ENCODE peak calls at places on chromosomes 16 and 17, in eight cellular contexts. One of them, this sample, is unnamed.

GRCh38 chr16:65336169-65336568 is 214.3 kb upstream of the CDH11 start:
- DNase-seq in neural crest cell: no peak
- DNase-seq in MM.1S: no peak
- DNase-seq in psoas muscle: no peak
- DNase-seq in progenitor cell of endocrine pancreas: no peak
- DNase-seq in foreskin fibroblast: peak
- DNase-seq in GM06990: no peak
- DNase-seq in activated CD8-positive, alpha-beta T cell treated with anti-CD3 and anti-CD28 coated beads for 36 hours: no peak
- DNase-seq in this sample: no peak

GRCh38 chr17:35099929-35100328 is 19.7 kb downstream of the RAD51D start:
- DNase-seq in progenitor cell of endocrine pancreas: no peak
- DNase-seq in activated CD8-positive, alpha-beta T cell treated with anti-CD3 and anti-CD28 coated beads for 36 hours: no peak
- DNase-seq in MM.1S: no peak
- DNase-seq in GM06990: no peak
- DNase-seq in psoas muscle: no peak
- DNase-seq in foreskin fibroblast: no peak
- DNase-seq in neural crest cell: no peak
- DNase-seq in this sample: no peak

GRCh38 chr16:54987081-54987480 is 56.4 kb downstream of the IRX5 start:
- DNase-seq in GM06990: no peak
- DNase-seq in progenitor cell of endocrine pancreas: no peak
- DNase-seq in neural crest cell: no peak
- DNase-seq in MM.1S: no peak
- DNase-seq in activated CD8-positive, alpha-beta T cell treated with anti-CD3 and anti-CD28 coated beads for 36 hours: no peak
- DNase-seq in foreskin fibroblast: no peak
- DNase-seq in psoas muscle: no peak
- DNase-seq in this sample: no peak

GRCh38 chr17:67559381-67559966 is 158.3 kb upstream of the NOL11 start:
- DNase-seq in activated CD8-positive, alpha-beta T cell treated with anti-CD3 and anti-CD28 coated beads for 36 hours: peak
- DNase-seq in foreskin fibroblast: no peak
- DNase-seq in progenitor cell of endocrine pancreas: no peak
- DNase-seq in neural crest cell: no peak
- DNase-seq in GM06990: no peak
- DNase-seq in psoas muscle: no peak
- DNase-seq in MM.1S: peak
- DNase-seq in this sample: no peak

GRCh38 chr17:7124923-7125322 is 10.3 kb upstream of the ASGR2 start:
- DNase-seq in activated CD8-positive, alpha-beta T cell treated with anti-CD3 and anti-CD28 coated beads for 36 hours: no peak
- DNase-seq in neural crest cell: no peak
- DNase-seq in progenitor cell of endocrine pancreas: no peak
- DNase-seq in MM.1S: no peak
- DNase-seq in foreskin fibroblast: no peak
- DNase-seq in psoas muscle: no peak
- DNase-seq in GM06990: no peak
- DNase-seq in this sample: no peak

GRCh38 chr17:9934354-9934753 is 29.3 kb upstream of the RCVRN start:
- DNase-seq in psoas muscle: no peak
- DNase-seq in foreskin fibroblast: no peak
- DNase-seq in activated CD8-positive, alpha-beta T cell treated with anti-CD3 and anti-CD28 coated beads for 36 hours: no peak
- DNase-seq in progenitor cell of endocrine pancreas: no peak
- DNase-seq in MM.1S: no peak
- DNase-seq in neural crest cell: no peak
- DNase-seq in GM06990: no peak
- DNase-seq in this sample: no peak

GRCh38 chr17:36935681-36936454 is 1.4 kb upstream of the LHX1 start:
- DNase-seq in psoas muscle: no peak
- DNase-seq in MM.1S: no peak
- DNase-seq in activated CD8-positive, alpha-beta T cell treated with anti-CD3 and anti-CD28 coated beads for 36 hours: no peak
- DNase-seq in neural crest cell: no peak
- DNase-seq in foreskin fibroblast: no peak
- DNase-seq in progenitor cell of endocrine pancreas: no peak
- DNase-seq in GM06990: no peak
- DNase-seq in this sample: no peak

GRCh38 chr17:82399601-82400101 is 18.5 kb upstream of the HEXD start:
- DNase-seq in neural crest cell: no peak
- DNase-seq in progenitor cell of endocrine pancreas: no peak
- DNase-seq in GM06990: no peak
- DNase-seq in psoas muscle: no peak
- DNase-seq in MM.1S: no peak
- DNase-seq in foreskin fibroblast: peak
- DNase-seq in activated CD8-positive, alpha-beta T cell treated with anti-CD3 and anti-CD28 coated beads for 36 hours: no peak
- DNase-seq in this sample: no peak

GRCh38 chr17:20046629-20047028 is 37.5 kb downstream of the SPECC1 start:
- DNase-seq in neural crest cell: no peak
- DNase-seq in GM06990: no peak
- DNase-seq in progenitor cell of endocrine pancreas: no peak
- DNase-seq in foreskin fibroblast: no peak
- DNase-seq in psoas muscle: no peak
- DNase-seq in activated CD8-positive, alpha-beta T cell treated with anti-CD3 and anti-CD28 coated beads for 36 hours: no peak
- DNase-seq in MM.1S: no peak
- DNase-seq in this sample: no peak

GRCh38 chr17:27415090-27415795 is 41.0 kb upstream of the KSR1 start:
- DNase-seq in psoas muscle: no peak
- DNase-seq in MM.1S: no peak
- DNase-seq in activated CD8-positive, alpha-beta T cell treated with anti-CD3 and anti-CD28 coated beads for 36 hours: no peak
- DNase-seq in progenitor cell of endocrine pancreas: no peak
- DNase-seq in foreskin fibroblast: no peak
- DNase-seq in GM06990: no peak
- DNase-seq in neural crest cell: no peak
- DNase-seq in this sample: no peak

GRCh38 chr16:66471696-66472393 is 44.8 kb downstream of the BEAN1 start:
- DNase-seq in MM.1S: no peak
- DNase-seq in GM06990: no peak
- DNase-seq in progenitor cell of endocrine pancreas: no peak
- DNase-seq in neural crest cell: no peak
- DNase-seq in activated CD8-positive, alpha-beta T cell treated with anti-CD3 and anti-CD28 coated beads for 36 hours: no peak
- DNase-seq in psoas muscle: no peak
- DNase-seq in foreskin fibroblast: no peak
- DNase-seq in this sample: peak

GRCh38 chr16:53098526-53099317 is 43.9 kb downstream of the CHD9 start:
- DNase-seq in GM06990: peak
- DNase-seq in neural crest cell: no peak
- DNase-seq in progenitor cell of endocrine pancreas: no peak
- DNase-seq in activated CD8-positive, alpha-beta T cell treated with anti-CD3 and anti-CD28 coated beads for 36 hours: peak
- DNase-seq in MM.1S: peak
- DNase-seq in foreskin fibroblast: peak
- DNase-seq in psoas muscle: peak
- DNase-seq in this sample: peak

GRCh38 chr17:78225088-78225865 is 6.2 kb upstream of the TMEM235 start:
- DNase-seq in progenitor cell of endocrine pancreas: no peak
- DNase-seq in foreskin fibroblast: no peak
- DNase-seq in psoas muscle: no peak
- DNase-seq in neural crest cell: no peak
- DNase-seq in GM06990: no peak
- DNase-seq in MM.1S: no peak
- DNase-seq in activated CD8-positive, alpha-beta T cell treated with anti-CD3 and anti-CD28 coated beads for 36 hours: no peak
- DNase-seq in this sample: no peak

GRCh38 chr16:69476920-69477418 is 52.5 kb downstream of the CYB5B start:
- DNase-seq in psoas muscle: no peak
- DNase-seq in foreskin fibroblast: peak
- DNase-seq in MM.1S: no peak
- DNase-seq in activated CD8-positive, alpha-beta T cell treated with anti-CD3 and anti-CD28 coated beads for 36 hours: no peak
- DNase-seq in progenitor cell of endocrine pancreas: no peak
- DNase-seq in GM06990: no peak
- DNase-seq in neural crest cell: no peak
- DNase-seq in this sample: no peak

GRCh38 chr17:80730739-80731138 is 186.1 kb downstream of the RPTOR start:
- DNase-seq in neural crest cell: no peak
- DNase-seq in psoas muscle: no peak
- DNase-seq in MM.1S: no peak
- DNase-seq in foreskin fibroblast: no peak
- DNase-seq in activated CD8-positive, alpha-beta T cell treated with anti-CD3 and anti-CD28 coated beads for 36 hours: no peak
- DNase-seq in GM06990: no peak
- DNase-seq in progenitor cell of endocrine pancreas: no peak
- DNase-seq in this sample: no peak

GRCh38 chr16:14490281-14490680 is 139.8 kb downstream of the PARN start:
- DNase-seq in activated CD8-positive, alpha-beta T cell treated with anti-CD3 and anti-CD28 coated beads for 36 hours: no peak
- DNase-seq in GM06990: no peak
- DNase-seq in foreskin fibroblast: no peak
- DNase-seq in psoas muscle: no peak
- DNase-seq in neural crest cell: no peak
- DNase-seq in MM.1S: no peak
- DNase-seq in progenitor cell of endocrine pancreas: no peak
- DNase-seq in this sample: no peak

GRCh38 chr17:76707985-76708807 is 2.6 kb downstream of the MXRA7 start:
- DNase-seq in psoas muscle: peak
- DNase-seq in GM06990: no peak
- DNase-seq in progenitor cell of endocrine pancreas: peak
- DNase-seq in foreskin fibroblast: no peak
- DNase-seq in activated CD8-positive, alpha-beta T cell treated with anti-CD3 and anti-CD28 coated beads for 36 hours: no peak
- DNase-seq in MM.1S: no peak
- DNase-seq in neural crest cell: peak
- DNase-seq in this sample: no peak

DNA sequence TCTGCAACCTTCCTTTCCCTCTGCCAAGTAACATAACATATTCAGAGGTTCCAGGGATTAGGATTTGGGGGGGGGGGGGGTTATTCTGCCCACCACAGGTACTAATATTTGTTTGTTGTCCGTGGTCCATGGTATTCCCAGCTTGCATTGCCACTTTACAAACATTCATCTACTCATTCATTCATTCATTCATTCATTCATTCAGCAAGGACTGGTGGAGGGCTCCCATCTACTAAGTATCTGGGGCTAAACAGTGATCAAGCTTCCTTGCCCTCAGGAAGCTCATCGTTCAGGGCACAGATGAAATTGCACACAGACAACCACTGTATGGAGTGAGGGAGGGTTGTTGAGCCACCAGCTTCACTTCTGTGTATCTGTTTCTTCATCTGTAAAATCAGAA is 45.8 kb upstream of the NDRG4 start:
- DNase-seq in progenitor cell of endocrine pancreas: no peak
- DNase-seq in MM.1S: no peak
- DNase-seq in activated CD8-positive, alpha-beta T cell treated with anti-CD3 and anti-CD28 coated beads for 36 hours: no peak
- DNase-seq in GM06990: no peak
- DNase-seq in psoas muscle: no peak
- DNase-seq in foreskin fibroblast: no peak
- DNase-seq in neural crest cell: no peak
- DNase-seq in this sample: no peak
- TF ChIP-seq CTCF in progenitor cell of endocrine pancreas: no peak
- TF ChIP-seq CTCF in MM.1S: no peak
- TF ChIP-seq CTCF in activated CD8-positive, alpha-beta T cell treated with anti-CD3 and anti-CD28 coated beads for 36 hours: no peak
- TF ChIP-seq CTCF in GM06990: no peak
- TF ChIP-seq CTCF in psoas muscle: no peak
- TF ChIP-seq CTCF in foreskin fibroblast: no peak
- TF ChIP-seq CTCF in neural crest cell: no peak
- TF ChIP-seq CTCF in this sample: no peak

GRCh38 chr17:3857261-3858105 is 11.4 kb upstream of the NCBP3 start:
- DNase-seq in activated CD8-positive, alpha-beta T cell treated with anti-CD3 and anti-CD28 coated beads for 36 hours: no peak
- DNase-seq in progenitor cell of endocrine pancreas: no peak
- DNase-seq in MM.1S: no peak
- DNase-seq in psoas muscle: no peak
- DNase-seq in neural crest cell: no peak
- DNase-seq in foreskin fibroblast: no peak
- DNase-seq in GM06990: no peak
- DNase-seq in this sample: no peak
- TF ChIP-seq CTCF in activated CD8-positive, alpha-beta T cell treated with anti-CD3 and anti-CD28 coated beads for 36 hours: no peak
- TF ChIP-seq CTCF in progenitor cell of endocrine pancreas: no peak
- TF ChIP-seq CTCF in MM.1S: no peak
- TF ChIP-seq CTCF in psoas muscle: no peak
- TF ChIP-seq CTCF in neural crest cell: no peak
- TF ChIP-seq CTCF in foreskin fibroblast: no peak
- TF ChIP-seq CTCF in GM06990: no peak
- TF ChIP-seq CTCF in this sample: no peak

DNA sequence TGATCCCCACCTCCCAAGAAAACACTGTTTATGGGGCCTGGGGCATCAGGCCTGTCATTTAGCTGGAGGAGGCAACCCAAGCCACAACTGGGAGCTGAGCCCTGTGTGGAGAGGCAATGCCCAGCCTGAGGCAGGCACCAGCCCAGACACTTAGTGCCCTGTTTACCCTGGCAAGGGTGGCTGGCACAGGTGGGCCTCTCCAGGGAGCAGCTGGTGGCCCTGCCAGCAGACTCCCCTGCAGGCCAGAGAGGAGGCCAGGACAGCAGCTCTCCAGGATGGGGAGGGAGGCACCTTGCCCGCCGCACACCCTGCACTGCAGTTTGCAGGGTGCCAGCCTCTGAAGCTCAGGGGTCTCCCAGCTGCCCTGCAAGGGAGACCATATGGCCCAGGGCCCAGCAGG is 9.1 kb upstream of the TMEM92 start:
- DNase-seq in foreskin fibroblast: no peak
- DNase-seq in progenitor cell of endocrine pancreas: no peak
- DNase-seq in MM.1S: no peak
- DNase-seq in activated CD8-positive, alpha-beta T cell treated with anti-CD3 and anti-CD28 coated beads for 36 hours: no peak
- DNase-seq in GM06990: no peak
- DNase-seq in neural crest cell: no peak
- DNase-seq in psoas muscle: no peak
- DNase-seq in this sample: no peak
- TF ChIP-seq CTCF in foreskin fibroblast: no peak
- TF ChIP-seq CTCF in progenitor cell of endocrine pancreas: no peak
- TF ChIP-seq CTCF in MM.1S: no peak
- TF ChIP-seq CTCF in activated CD8-positive, alpha-beta T cell treated with anti-CD3 and anti-CD28 coated beads for 36 hours: no peak
- TF ChIP-seq CTCF in GM06990: no peak
- TF ChIP-seq CTCF in neural crest cell: no peak
- TF ChIP-seq CTCF in psoas muscle: no peak
- TF ChIP-seq CTCF in this sample: no peak

DNA sequence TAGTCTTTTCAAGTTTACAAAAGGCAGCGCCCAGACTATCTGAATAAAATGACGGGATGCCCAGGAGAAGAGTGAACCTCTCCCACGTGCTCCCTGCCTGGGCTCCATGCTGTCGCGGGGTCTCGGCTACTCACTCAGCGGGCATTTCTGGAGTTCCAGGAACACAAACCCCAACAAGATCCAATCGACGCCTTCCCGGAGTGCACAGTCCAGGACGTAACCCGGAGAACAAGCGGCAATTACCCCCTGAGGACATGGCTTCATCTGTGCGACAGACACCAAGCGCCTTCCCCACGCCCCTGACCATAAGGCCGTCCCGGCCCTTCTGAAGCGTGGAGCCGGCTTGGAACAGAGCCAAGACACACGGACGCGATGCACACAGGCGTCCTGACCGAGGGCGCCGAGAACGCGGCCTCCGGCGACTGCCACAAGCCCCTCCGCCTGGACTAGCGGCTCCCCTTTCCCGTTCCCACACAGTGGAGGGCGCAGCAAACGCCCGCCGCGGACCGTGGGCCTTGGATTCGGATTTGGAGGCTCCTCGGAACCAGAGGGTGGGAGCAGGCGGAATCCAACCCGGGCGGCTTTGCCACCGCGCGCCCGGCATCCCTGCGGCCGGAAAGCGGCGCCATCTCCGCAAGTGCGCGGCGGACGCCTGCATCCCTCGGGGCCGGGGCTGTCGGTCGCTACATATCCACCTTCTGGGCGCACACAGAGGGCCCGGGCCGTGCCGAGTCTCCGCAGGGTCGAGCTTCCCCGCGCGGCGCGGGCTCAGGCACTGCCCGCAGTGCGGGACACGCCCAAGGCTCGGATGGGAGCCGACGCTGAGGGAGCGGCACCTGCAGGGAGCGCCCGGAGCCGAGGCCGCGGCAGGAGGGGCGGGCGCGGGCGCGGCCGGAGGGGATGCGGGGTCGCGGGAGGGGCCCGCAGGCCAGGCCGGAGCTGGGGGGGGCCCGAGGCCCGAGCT is 725 bp downstream of the ABCA3 start:
- DNase-seq in activated CD8-positive, alpha-beta T cell treated with anti-CD3 and anti-CD28 coated beads for 36 hours: peak
- DNase-seq in GM06990: peak
- DNase-seq in foreskin fibroblast: peak
- DNase-seq in progenitor cell of endocrine pancreas: peak
- DNase-seq in MM.1S: peak
- DNase-seq in neural crest cell: peak
- DNase-seq in psoas muscle: peak
- DNase-seq in this sample: peak
- TF ChIP-seq CTCF in activated CD8-positive, alpha-beta T cell treated with anti-CD3 and anti-CD28 coated beads for 36 hours: no peak
- TF ChIP-seq CTCF in GM06990: peak
- TF ChIP-seq CTCF in foreskin fibroblast: peak
- TF ChIP-seq CTCF in progenitor cell of endocrine pancreas: no peak
- TF ChIP-seq CTCF in MM.1S: no peak
- TF ChIP-seq CTCF in neural crest cell: no peak
- TF ChIP-seq CTCF in psoas muscle: no peak
- TF ChIP-seq CTCF in this sample: peak

This sample was measured in GM13977.